ENCODE peak calls at places on chromosomes 11 and 22, in nine cellular contexts. L is H54, I is Karpas-422, J is T-helper 17 cell, M is GM10248, U is ACHN, B is glutamatergic neuron, W is AG04450, F is amygdala. X is an unnamed sample.

GRCh38 chr11:19952101-19952605 is 208.1 kb downstream of the DBX1 start:
- DNase-seq in L (no peak), I (no peak), J (no peak), M (no peak), U (no peak), B (no peak), W (no peak), F (no peak), X (no peak)

GRCh38 chr11:85898456-85898855 is 43.3 kb downstream of the CCDC83 start:
- DNase-seq in L (no peak), I (no peak), J (no peak), M (no peak), U (no peak), B (no peak), W (no peak), F (no peak), X (no peak)

GRCh38 chr11:124793466-124794278 is 6.5 kb downstream of the MSANTD2 start:
- DNase-seq in L (no peak), I (peak), J (no peak), M (peak), U (peak), B (no peak), W (no peak), F (no peak), X (peak)

GRCh38 chr11:75579841-75580240 is 17.8 kb downstream of the SERPINH1 start:
- DNase-seq in L (no peak), I (no peak), J (no peak), M (no peak), U (no peak), B (no peak), W (no peak), F (no peak), X (no peak)

GRCh38 chr11:86623041-86623621 is 49.3 kb downstream of the ME3 start:
- DNase-seq in L (no peak), I (no peak), J (no peak), M (no peak), U (no peak), B (no peak), W (no peak), F (no peak), X (no peak)

GRCh38 chr11:65380460-65381126 is 1.9 kb downstream of the SLC25A45 start:
- DNase-seq in L (no peak), I (no peak), J (no peak), M (no peak), U (no peak), B (no peak), W (no peak), F (no peak), X (no peak)

GRCh38 chr22:49517211-49517610 is 310.5 kb downstream of the BRD1 start:
- DNase-seq in L (no peak), I (no peak), J (no peak), M (no peak), U (no peak), B (no peak), W (no peak), F (no peak), X (no peak)

GRCh38 chr22:31313366-31314147 is 21.3 kb upstream of the PIK3IP1 start:
- DNase-seq in L (peak), I (peak), J (peak), M (peak), U (peak), B (peak), W (peak), F (peak), X (peak)

GRCh38 chr11:47716692-47717091 is 1.5 kb upstream of the AGBL2 start:
- DNase-seq in L (no peak), I (no peak), J (no peak), M (no peak), U (no peak), B (no peak), W (no peak), F (no peak), X (no peak)

GRCh38 chr11:134120143-134120850 is 51.4 kb downstream of the JAM3 start:
- DNase-seq in L (no peak), I (no peak), J (no peak), M (no peak), U (no peak), B (peak), W (peak), F (peak), X (no peak)

GRCh38 chr11:31958086-31958735 is 132.7 kb upstream of the RCN1 start:
- DNase-seq in L (peak), I (peak), J (peak), M (peak), U (peak), B (peak), W (no peak), F (peak), X (no peak)

GRCh38 chr11:124950606-124951330 is 3.2 kb upstream of the CCDC15 start:
- DNase-seq in L (no peak), I (no peak), J (no peak), M (no peak), U (no peak), B (no peak), W (no peak), F (no peak), X (no peak)

X was measured in Caki2.